ENCODE peak calls at places on chromosomes 7 and 10, in six cellular contexts. H is heart left ventricle; B is WERI-Rb-1; J is CD8-positive, alpha-beta memory T cell; K is fibroblast of lung; Z is cardiac fibroblast. M is an unnamed sample.

GRCh38 chr7:100266576-100267354 is 40.7 kb upstream of the SPDYE3 start:
- DNase-seq in H (no peak), B (no peak), J (no peak), K (no peak), Z (no peak), M (no peak)

GRCh38 chr7:54546081-54546985 is 4.2 kb downstream of the VSTM2A start:
- DNase-seq in H (no peak), B (peak), J (no peak), K (no peak), Z (no peak), M (no peak)

GRCh38 chr7:74355091-74355490 is 65.9 kb downstream of the CLIP2 start:
- DNase-seq in H (no peak), B (no peak), J (no peak), K (peak), Z (peak), M (no peak)

GRCh38 chr10:110834622-110835219 is 37.0 kb upstream of the PDCD4 start:
- DNase-seq in H (no peak), B (no peak), J (peak), K (peak), Z (no peak), M (peak)

GRCh38 chr10:131872011-131872836 is 28.6 kb upstream of the PPP2R2D start:
- DNase-seq in H (no peak), B (no peak), J (no peak), K (no peak), Z (no peak), M (no peak)

GRCh38 chr7:155355176-155355575 is 57.5 kb downstream of the INSIG1 start:
- DNase-seq in H (no peak), B (no peak), J (no peak), K (no peak), Z (no peak), M (no peak)

GRCh38 chr7:98283127-98283886 is 1.8 kb downstream of the BRI3 start:
- DNase-seq in H (peak), B (no peak), J (no peak), K (peak), Z (peak), M (no peak)

GRCh38 chr7:20798081-20798693 is 11.5 kb upstream of the SP8 start:
- DNase-seq in H (no peak), B (peak), J (peak), K (peak), Z (no peak), M (peak)

GRCh38 chr10:122624546-122624945 is 64.0 kb downstream of the DMBT1 start:
- DNase-seq in H (no peak), B (no peak), J (no peak), K (no peak), Z (peak), M (no peak)

DNA sequence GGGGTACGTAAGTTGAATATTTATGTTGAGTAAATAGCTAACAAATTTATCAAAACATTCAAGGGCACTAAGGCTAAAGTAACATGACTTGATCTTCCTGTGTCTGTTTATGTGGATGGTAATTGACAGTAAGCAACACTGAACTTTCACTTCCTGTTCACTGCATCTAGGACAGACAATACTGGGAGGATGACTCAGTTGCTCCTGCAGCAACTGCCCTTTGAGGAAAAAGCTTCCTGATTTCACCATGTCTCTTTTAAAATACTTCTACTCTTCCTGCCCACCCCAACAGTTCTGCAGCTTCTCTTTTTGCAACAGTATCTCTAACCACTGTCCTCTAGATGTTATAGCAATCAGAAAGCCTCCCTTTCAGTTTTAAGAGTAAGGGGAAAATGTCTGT is 76.6 kb upstream of the HGF start:
- DNase-seq in H (no peak), B (no peak), J (no peak), K (peak), Z (peak), M (no peak)
- H3K4me3 ChIP-seq in H (no peak), B (no peak), J (no peak), K (no peak), Z (no peak), M (no peak)

DNA sequence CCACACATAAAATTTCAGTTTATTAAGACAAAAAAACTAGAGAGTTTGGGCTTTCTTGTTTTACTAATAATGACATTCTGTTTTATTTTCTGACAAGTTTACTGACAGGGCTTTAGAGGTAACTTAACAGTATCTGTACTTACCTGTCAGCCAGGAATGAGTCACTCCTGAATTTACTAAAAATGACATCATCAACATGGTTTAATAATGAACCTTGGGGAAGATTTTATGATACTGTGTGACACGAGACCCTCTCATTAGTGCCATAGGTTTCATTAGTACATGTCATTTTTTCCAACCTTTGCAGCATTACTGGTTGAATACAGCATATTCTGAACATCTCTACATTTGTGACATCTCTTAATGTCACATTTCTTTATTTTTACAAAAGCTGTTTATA is 131.1 kb downstream of the KCND2 start:
- DNase-seq in H (no peak), B (no peak), J (no peak), K (no peak), Z (no peak), M (no peak)
- H3K4me3 ChIP-seq in H (no peak), B (no peak), J (no peak), K (no peak), Z (no peak), M (no peak)

DNA sequence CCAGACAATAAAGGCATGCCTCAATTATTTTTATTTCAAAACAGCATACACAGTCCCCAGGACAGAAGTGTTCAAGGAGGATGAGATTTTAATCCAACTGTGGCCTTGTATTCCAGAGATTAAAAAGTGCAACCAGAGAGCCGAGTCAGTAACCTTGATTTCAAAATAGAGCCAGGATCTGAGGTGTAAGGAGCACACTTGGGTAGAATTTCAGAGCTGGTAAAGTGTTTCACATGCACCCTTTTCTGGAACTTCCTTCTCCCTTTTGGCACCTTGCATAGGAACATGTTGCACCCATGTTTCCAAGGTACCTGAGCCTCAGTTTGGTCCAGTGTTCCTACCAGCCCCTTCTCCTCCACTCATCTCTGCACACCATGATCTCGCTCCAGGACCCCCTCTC is 225.1 kb downstream of the TRIL start:
- DNase-seq in H (no peak), B (no peak), J (no peak), K (no peak), Z (no peak), M (no peak)
- H3K4me3 ChIP-seq in H (no peak), B (no peak), J (no peak), K (no peak), Z (no peak), M (no peak)

DNA sequence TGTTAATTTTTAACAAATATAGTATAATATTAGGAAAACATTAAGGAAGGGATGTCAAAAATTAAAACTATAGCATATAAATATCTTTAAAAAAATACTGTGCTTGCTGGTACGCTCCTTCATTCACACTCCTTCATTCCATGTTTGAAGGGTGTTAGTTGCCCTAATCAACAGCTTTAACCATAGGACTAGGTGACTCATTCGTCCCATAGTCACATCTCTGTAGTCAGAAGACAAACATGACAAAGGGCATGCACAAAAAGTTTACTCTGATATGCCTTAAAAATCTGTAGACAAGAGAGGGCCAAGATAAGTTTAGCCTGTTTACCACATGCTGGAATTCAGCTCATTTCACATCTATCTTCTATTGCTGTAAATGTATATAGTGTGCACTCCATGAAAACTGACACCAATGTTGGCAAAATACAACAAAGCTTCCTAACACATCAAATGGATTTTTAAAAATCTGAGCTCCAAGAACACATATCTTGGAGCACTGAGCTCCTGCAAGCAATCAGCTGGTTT is 628 bp downstream of the FAM13C start:
- DNase-seq in H (no peak), B (no peak), J (no peak), K (peak), Z (peak), M (no peak)
- H3K4me3 ChIP-seq in H (peak), B (peak), J (no peak), K (peak), Z (peak), M (no peak)

GRCh38 chr7:90564455-90564854 is 31.7 kb upstream of the CDK14 start:
- DNase-seq in H (no peak), B (no peak), J (no peak), K (no peak), Z (no peak), M (no peak)

GRCh38 chr7:90574136-90574819 is 21.8 kb upstream of the CDK14 start:
- DNase-seq in H (peak), B (no peak), J (no peak), K (peak), Z (no peak), M (no peak)

GRCh38 chr7:90568213-90568612 is 27.9 kb upstream of the CDK14 start:
- DNase-seq in H (no peak), B (no peak), J (no peak), K (peak), Z (no peak), M (no peak)

GRCh38 chr7:90570373-90570959 is 25.7 kb upstream of the CDK14 start:
- DNase-seq in H (no peak), B (no peak), J (no peak), K (no peak), Z (peak), M (no peak)

GRCh38 chr7:90569368-90569767 is 26.8 kb upstream of the CDK14 start:
- DNase-seq in H (no peak), B (no peak), J (no peak), K (peak), Z (no peak), M (no peak)
- H3K4me3 ChIP-seq in H (no peak), B (no peak), J (no peak), K (no peak), Z (no peak), M (no peak)

GRCh38 chr7:68793513-68793912 is 804.8 kb upstream of the AUTS2 start:
- DNase-seq in H (no peak), B (no peak), J (no peak), K (no peak), Z (no peak), M (no peak)
- H3K4me3 ChIP-seq in H (no peak), B (no peak), J (no peak), K (no peak), Z (no peak), M (no peak)

GRCh38 chr7:129610709-129611245 is 743 bp upstream of the NRF1 start:
- DNase-seq in H (no peak), B (no peak), J (no peak), K (no peak), Z (no peak), M (no peak)

GRCh38 chr7:129609666-129610065 is 1.9 kb upstream of the NRF1 start:
- DNase-seq in H (no peak), B (no peak), J (no peak), K (peak), Z (no peak), M (no peak)

GRCh38 chr7:129612112-129613015 is 844 bp downstream of the NRF1 start:
- DNase-seq in H (peak), B (peak), J (peak), K (peak), Z (peak), M (peak)

GRCh38 chr7:129613016-129613337 is 1.5 kb downstream of the NRF1 start:
- DNase-seq in H (no peak), B (no peak), J (no peak), K (no peak), Z (no peak), M (no peak)

GRCh38 chr7:129611246-129612111 is at the start of gene NRF1:
- DNase-seq in H (peak), B (peak), J (peak), K (peak), Z (peak), M (peak)
- H3K4me3 ChIP-seq in H (peak), B (peak), J (peak), K (peak), Z (peak), M (peak)

GRCh38 chr10:100670368-100670767 is 75.0 kb upstream of the PAX2 start:
- DNase-seq in H (no peak), B (no peak), J (no peak), K (no peak), Z (no peak), M (no peak)
- H3K4me3 ChIP-seq in H (no peak), B (no peak), J (no peak), K (no peak), Z (no peak), M (no peak)

GRCh38 chr7:101877882-101878591 is 60.6 kb downstream of the CUX1 start:
- DNase-seq in H (no peak), B (no peak), J (no peak), K (no peak), Z (no peak), M (no peak)

GRCh38 chr7:101878938-101879337 is 61.5 kb downstream of the CUX1 start:
- DNase-seq in H (no peak), B (no peak), J (no peak), K (no peak), Z (no peak), M (no peak)

GRCh38 chr7:101871351-101871750 is 53.9 kb downstream of the CUX1 start:
- DNase-seq in H (no peak), B (no peak), J (no peak), K (no peak), Z (no peak), M (no peak)

GRCh38 chr7:101874028-101874427 is 56.6 kb downstream of the CUX1 start:
- DNase-seq in H (no peak), B (no peak), J (no peak), K (peak), Z (peak), M (no peak)

DNA sequence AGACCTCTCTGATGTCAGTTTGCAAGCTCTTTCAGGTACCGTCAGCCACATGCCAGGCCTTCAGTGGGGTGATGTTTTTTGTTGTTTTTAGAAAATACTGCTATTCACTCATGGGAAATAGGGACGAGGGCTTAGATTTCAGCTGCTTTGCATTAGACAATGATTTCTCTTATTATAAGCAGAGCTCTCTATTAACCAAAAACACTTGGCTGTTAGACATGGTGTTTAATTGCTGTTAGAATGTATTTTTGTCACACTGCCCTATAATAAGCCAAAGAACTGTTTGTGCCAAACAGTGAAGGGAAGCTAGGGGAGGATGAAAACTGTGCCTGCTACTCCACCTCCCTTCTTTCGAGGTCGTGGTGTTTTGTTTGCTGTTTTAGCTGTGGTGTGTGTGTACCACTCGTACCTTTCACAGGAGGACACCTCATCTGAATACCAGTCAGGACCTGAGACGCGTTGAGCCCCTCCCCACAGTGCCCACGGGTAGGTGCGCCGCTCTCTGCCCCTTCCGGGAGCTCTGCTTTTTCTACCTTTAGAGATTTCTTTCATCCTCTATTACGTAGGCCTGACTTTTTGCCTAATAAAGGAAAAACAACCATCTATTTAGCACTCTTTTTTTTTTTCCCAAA is 57.9 kb downstream of the CUX1 start:
- DNase-seq in H (no peak), B (no peak), J (no peak), K (no peak), Z (no peak), M (no peak)
- H3K4me3 ChIP-seq in H (no peak), B (no peak), J (no peak), K (no peak), Z (no peak), M (no peak)

M was measured in Jurkat, Clone E6-1.